ENCODE peak calls at places on chromosomes 12 and 14, in seven cellular contexts. Z, G, X, Q, C, D and I are unnamed samples.

GRCh38 chr12:105455250-105455649 is 124.8 kb downstream of the C12orf75 start:
- DNase-seq in G (no peak), X (no peak), Q (no peak), Z (peak), D (no peak), C (no peak), I (no peak)

GRCh38 chr12:52552055-52552454 is 890 bp downstream of the KRT71 start:
- DNase-seq in G (no peak), D (no peak), X (no peak), C (no peak), Q (no peak), Z (no peak), I (no peak)

GRCh38 chr12:54602661-54603060 is 14.2 kb upstream of the PPP1R1A start:
- DNase-seq in C (no peak), D (no peak), Z (no peak), X (no peak), Q (no peak), G (no peak), I (no peak)

GRCh38 chr14:69910871-69911270 is 31.7 kb downstream of the SMOC1 start:
- DNase-seq in Q (no peak), D (no peak), C (no peak), G (no peak), Z (no peak), X (no peak), I (no peak)

GRCh38 chr12:31732926-31733548 is 4.2 kb upstream of the AMN1 start:
- DNase-seq in Q (no peak), G (peak), Z (peak), D (peak), C (no peak), X (peak), I (peak)

GRCh38 chr14:55399912-55400311 is 11.7 kb downstream of the ATG14 start:
- DNase-seq in G (no peak), C (no peak), Z (no peak), D (peak), X (no peak), Q (no peak), I (no peak)

GRCh38 chr12:7113389-7113871 is 4.4 kb upstream of the C1RL start:
- DNase-seq in Z (peak), G (peak), C (peak), D (no peak), Q (peak), X (peak), I (peak)

GRCh38 chr14:90491221-90491867 is 94.5 kb downstream of the CALM1 start:
- DNase-seq in Q (no peak), Z (no peak), D (peak), C (no peak), G (peak), X (peak), I (peak)

GRCh38 chr14:61213116-61213720 is 67.9 kb downstream of the TMEM30B start:
- DNase-seq in D (no peak), C (no peak), X (peak), G (no peak), Q (no peak), Z (peak), I (peak)

GRCh38 chr14:59679872-59680271 is 103.3 kb upstream of the CCDC175 start:
- DNase-seq in G (peak), C (no peak), D (peak), Q (no peak), Z (peak), X (peak), I (peak)

GRCh38 chr12:116878567-116879508 is 2.4 kb downstream of the HRK start:
- DNase-seq in Z (peak), C (peak), X (no peak), Q (no peak), G (peak), D (no peak), I (peak)

GRCh38 chr12:124919646-124920352 is 5.3 kb upstream of the UBC start:
- DNase-seq in C (no peak), X (peak), Z (peak), G (peak), Q (peak), D (peak), I (peak)

GRCh38 chr12:90398437-90398836 is 556.5 kb downstream of the CCER1 start:
- DNase-seq in D (no peak), X (no peak), C (no peak), Z (no peak), Q (no peak), G (no peak), I (no peak)

GRCh38 chr14:74502236-74503019 is 8.9 kb downstream of the ISCA2 start:
- DNase-seq in G (no peak), D (peak), Q (no peak), C (no peak), Z (peak), X (peak), I (peak)

GRCh38 chr12:52214421-52214802 is 18.6 kb upstream of the KRT7 start:
- DNase-seq in X (no peak), D (no peak), C (no peak), Z (no peak), G (no peak), Q (no peak), I (no peak)

GRCh38 chr14:77869350-77869749 is 69.4 kb downstream of the ADCK1 start:
- DNase-seq in D (no peak), Q (no peak), G (no peak), Z (no peak), X (no peak), C (no peak), I (no peak)

GRCh38 chr14:60349663-60350365 is 100.8 kb downstream of the PPM1A start:
- DNase-seq in Q (no peak), Z (peak), G (peak), C (peak), X (peak), D (peak), I (peak)

GRCh38 chr12:109912790-109913189 is 12.7 kb downstream of the TCHP start:
- DNase-seq in G (no peak), X (no peak), D (no peak), Z (no peak), C (no peak), Q (no peak), I (no peak)

GRCh38 chr14:100188392-100189030 is 29.1 kb upstream of the DEGS2 start:
- DNase-seq in G (no peak), C (no peak), Q (no peak), X (no peak), Z (no peak), D (no peak), I (no peak)

GRCh38 chr12:79174656-79175055 is 310.1 kb downstream of the SYT1 start:
- DNase-seq in C (no peak), X (peak), Q (no peak), G (peak), Z (peak), D (peak), I (peak)

GRCh38 chr12:4685317-4685716 is 34.9 kb upstream of the GALNT8 start:
- DNase-seq in G (no peak), Z (no peak), D (no peak), C (no peak), X (no peak), Q (no peak), I (no peak)

GRCh38 chr14:52824479-52824878 is 33.1 kb upstream of the GNPNAT1 start:
- DNase-seq in C (no peak), Z (no peak), G (no peak), Q (no peak), X (peak), D (peak), I (no peak)

GRCh38 chr12:52413202-52413601 is 7.1 kb upstream of the KRT82 start:
- DNase-seq in X (no peak), Z (peak), C (no peak), D (no peak), G (no peak), Q (no peak), I (no peak)

GRCh38 chr12:60162988-60163720 is 567.3 kb downstream of the SLC16A7 start:
- DNase-seq in Q (no peak), X (no peak), Z (no peak), D (no peak), G (no peak), C (no peak), I (no peak)

GRCh38 chr12:1994429-1995143 is 9.7 kb downstream of the DCP1B start:
- DNase-seq in Q (no peak), Z (no peak), G (no peak), D (no peak), C (no peak), X (no peak), I (no peak)

GRCh38 chr12:31315089-31315725 is 10.7 kb downstream of the SINHCAF start:
- DNase-seq in Q (no peak), D (peak), X (no peak), G (no peak), C (no peak), Z (no peak), I (no peak)

GRCh38 chr12:105270671-105271255 is 34.8 kb upstream of the APPL2 start:
- DNase-seq in C (no peak), Q (no peak), G (no peak), X (no peak), D (no peak), Z (no peak), I (no peak)

GRCh38 chr12:105352940-105353635 is 22.6 kb downstream of the C12orf75 start:
- DNase-seq in C (no peak), D (peak), X (no peak), Z (no peak), G (peak), Q (no peak), I (peak)

GRCh38 chr12:111330800-111331752 is 37.8 kb downstream of the PHETA1 start:
- DNase-seq in C (no peak), Q (no peak), Z (peak), G (peak), D (peak), X (peak), I (peak)

GRCh38 chr14:64997108-64997794 is 10.6 kb downstream of the FNTB start:
- DNase-seq in D (peak), Z (peak), C (no peak), Q (no peak), X (no peak), G (no peak), I (no peak)

GRCh38 chr12:15984097-15984800 is 73.1 kb downstream of the DERA start:
- DNase-seq in Q (no peak), Z (no peak), C (no peak), D (peak), G (no peak), X (no peak), I (no peak)

GRCh38 chr14:91032250-91032649 is 28.2 kb downstream of the RPS6KA5 start:
- DNase-seq in G (no peak), D (no peak), Z (no peak), C (no peak), Q (no peak), X (no peak), I (no peak)

GRCh38 chr14:67618617-67619063 is 1.1 kb upstream of the ARG2 start:
- DNase-seq in D (peak), C (no peak), G (peak), X (peak), Q (no peak), Z (peak), I (peak)

GRCh38 chr12:75766263-75767160 is 255.1 kb upstream of the KRR1 start:
- DNase-seq in Q (no peak), C (no peak), D (peak), Z (peak), X (peak), G (peak), I (peak)

GRCh38 chr14:90140298-90140955 is 78.6 kb downstream of the KCNK13 start:
- DNase-seq in X (no peak), G (peak), Z (peak), D (peak), Q (no peak), C (no peak), I (peak)

GRCh38 chr14:32366995-32367394 is 37.9 kb downstream of the AKAP6 start:
- DNase-seq in Z (no peak), D (peak), Q (no peak), X (peak), G (peak), C (no peak), I (no peak)

GRCh38 chr14:68181395-68182326 is 362.1 kb downstream of the RAD51B start:
- DNase-seq in Q (no peak), X (peak), D (peak), C (no peak), Z (peak), G (peak), I (peak)

GRCh38 chr12:12776261-12776660 is 9.2 kb upstream of the APOLD1 start:
- DNase-seq in D (peak), C (peak), G (no peak), Q (no peak), Z (peak), X (peak), I (peak)

GRCh38 chr14:72966038-72966437 is 39.8 kb downstream of the DCAF4 start:
- DNase-seq in X (no peak), Z (no peak), G (no peak), Q (no peak), C (no peak), D (no peak), I (no peak)

GRCh38 chr14:72970058-72970630 is 43.9 kb downstream of the DCAF4 start:
- DNase-seq in Q (no peak), Z (no peak), X (no peak), D (no peak), G (no peak), C (no peak), I (no peak)

GRCh38 chr14:72962829-72963312 is 36.6 kb downstream of the DCAF4 start:
- DNase-seq in G (peak), D (peak), Q (no peak), X (peak), Z (peak), C (peak), I (peak)

GRCh38 chr14:72961579-72962335 is 35.5 kb downstream of the DCAF4 start:
- DNase-seq in G (peak), C (no peak), X (no peak), D (peak), Z (peak), Q (no peak), I (peak)

GRCh38 chr14:72965249-72965648 is 39.0 kb downstream of the DCAF4 start:
- DNase-seq in C (no peak), X (peak), Z (peak), Q (no peak), G (no peak), D (peak), I (peak)
- TF ChIP-seq CTCF in C (no peak), X (no peak), Z (no peak), Q (no peak), G (no peak), D (no peak), I (no peak)

GRCh38 chr12:115636546-115636945 is 640.9 kb downstream of the MED13L start:
- DNase-seq in X (no peak), G (peak), D (peak), C (no peak), Q (no peak), Z (no peak), I (no peak)
- TF ChIP-seq CTCF in X (no peak), G (no peak), D (no peak), C (no peak), Q (no peak), Z (no peak), I (no peak)

GRCh38 chr14:30558675-30559555 is at the start of gene G2E3:
- DNase-seq in C (peak), X (peak), D (peak), Z (peak), Q (peak), G (peak), I (peak)
- TF ChIP-seq CTCF in C (no peak), X (no peak), D (no peak), Z (no peak), Q (no peak), G (no peak), I (no peak)

GRCh38 chr12:14810953-14811483 is 3.0 kb downstream of the SMCO3 start:
- DNase-seq in D (peak), Q (no peak), Z (peak), C (peak), G (peak), X (peak), I (peak)
- TF ChIP-seq CTCF in D (peak), Q (no peak), Z (peak), C (peak), G (peak), X (peak), I (peak)

GRCh38 chr12:13976880-13977279 is 4.5 kb downstream of the GRIN2B start:
- DNase-seq in D (no peak), Z (no peak), C (no peak), Q (no peak), G (no peak), X (no peak), I (no peak)

GRCh38 chr12:13981296-13981962 is at the start of gene GRIN2B:
- DNase-seq in Q (no peak), G (no peak), C (no peak), D (no peak), X (no peak), Z (no peak), I (no peak)

GRCh38 chr12:13980548-13981295 is 680 bp downstream of the GRIN2B start:
- DNase-seq in Z (no peak), Q (no peak), C (no peak), D (no peak), G (no peak), X (no peak), I (no peak)

GRCh38 chr12:13986031-13986430 is 4.6 kb upstream of the GRIN2B start:
- DNase-seq in Z (peak), C (no peak), X (no peak), D (no peak), G (no peak), Q (no peak), I (peak)

GRCh38 chr12:13982010-13982409 is 608 bp upstream of the GRIN2B start:
- DNase-seq in Q (no peak), D (no peak), G (no peak), Z (no peak), C (peak), X (no peak), I (no peak)
- TF ChIP-seq CTCF in Q (no peak), D (no peak), G (peak), Z (peak), C (peak), X (no peak), I (no peak)

GRCh38 chr14:102930138-102930752 is 7.8 kb downstream of the AMN start:
- DNase-seq in G (no peak), Z (no peak), D (no peak), Q (no peak), X (no peak), C (peak), I (no peak)
- TF ChIP-seq CTCF in G (no peak), Z (no peak), D (no peak), Q (no peak), X (no peak), C (no peak), I (no peak)

GRCh38 chr12:47905313-47905730 is 528 bp upstream of the VDR start:
- DNase-seq in Z (no peak), G (peak), C (peak), Q (no peak), D (peak), X (no peak), I (no peak)
- TF ChIP-seq CTCF in Z (peak), G (peak), C (peak), Q (peak), D (peak), X (peak), I (peak)

GRCh38 chr14:82889701-82890100 is 1356.0 kb upstream of the SEL1L start:
- DNase-seq in Z (no peak), Q (no peak), C (no peak), G (no peak), X (no peak), D (no peak), I (no peak)
- TF ChIP-seq CTCF in Z (no peak), Q (peak), C (no peak), G (no peak), X (no peak), D (no peak), I (no peak)

GRCh38 chr12:123269395-123269892 is 2.2 kb downstream of the CDK2AP1 start:
- DNase-seq in X (peak), Q (no peak), Z (no peak), D (peak), G (peak), C (peak), I (no peak)
- TF ChIP-seq CTCF in X (no peak), Q (no peak), Z (no peak), D (no peak), G (no peak), C (no peak), I (no peak)

DNA sequence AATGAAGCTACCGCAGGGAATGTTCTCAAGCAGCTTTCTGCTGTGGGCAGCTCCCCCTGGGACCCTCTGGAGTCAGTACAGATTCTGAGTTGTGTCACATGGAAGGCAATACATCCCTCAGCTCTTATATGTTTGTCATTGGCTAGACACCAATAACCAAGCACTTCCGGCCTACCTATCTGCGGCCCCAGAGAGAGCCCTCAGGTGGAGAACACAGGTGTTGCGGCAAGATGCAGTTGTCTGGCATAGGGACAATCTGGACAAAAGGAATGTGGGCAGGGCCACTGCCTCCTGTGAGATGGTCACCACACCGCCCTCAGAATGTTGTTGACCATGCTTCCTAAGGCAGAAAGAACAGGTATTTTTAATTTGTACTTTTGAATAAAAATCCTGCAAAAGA is 118.7 kb downstream of the BRMS1L start:
- DNase-seq in G (no peak), Q (no peak), Z (peak), X (peak), C (peak), D (no peak), I (peak)
- TF ChIP-seq CTCF in G (no peak), Q (no peak), Z (peak), X (no peak), C (peak), D (no peak), I (no peak)